ENCODE peak calls at places on chromosomes 2 and 18, in five cellular contexts. U is IMR-90, R is mesenchymal stem cell, E is neuronal stem cell, K is mesendoderm. L is an unnamed sample.

GRCh38 chr2:71893646-71894045 is 254.0 kb downstream of the CYP26B1 start:
- DNase-seq in U (no peak), R (no peak), E (no peak), K (no peak), L (no peak)

GRCh38 chr2:133421516-133422324 is 146.5 kb downstream of the NCKAP5 start:
- DNase-seq in U (peak; percentile 66), R (no peak), E (peak; percentile 14), K (peak; percentile 60), L (no peak)

GRCh38 chr2:41970898-41971660 is 76.7 kb upstream of the PKDCC start:
- DNase-seq in U (peak; percentile 12), R (no peak), E (no peak), K (no peak), L (no peak)

GRCh38 chr2:19987936-19988335 is 2.0 kb downstream of the WDR35 start:
- DNase-seq in U (no peak), R (no peak), E (no peak), K (no peak), L (no peak)

GRCh38 chr2:33395660-33396249 is 80.7 kb upstream of the RASGRP3 start:
- DNase-seq in U (peak; percentile 59), R (peak; percentile 62), E (no peak), K (peak; percentile 58), L (no peak)

GRCh38 chr2:216034065-216034464 is 20.7 kb upstream of the MREG start:
- DNase-seq in U (peak; percentile 77), R (peak; percentile 66), E (peak; percentile 65), K (peak; percentile 78), L (peak; percentile 79)

GRCh38 chr2:55636831-55637230 is 19.4 kb upstream of the PPP4R3B start:
- DNase-seq in U (no peak), R (no peak), E (no peak), K (no peak), L (no peak)

GRCh38 chr2:25265022-25265421 is 76.7 kb downstream of the DNMT3A start:
- DNase-seq in U (no peak), R (no peak), E (no peak), K (no peak), L (no peak)

GRCh38 chr18:62044490-62045000 is 142.3 kb downstream of the PIGN start:
- DNase-seq in U (no peak), R (no peak), E (no peak), K (no peak), L (no peak)

GRCh38 chr2:99395589-99396130 is 58.5 kb downstream of the EIF5B start:
- DNase-seq in U (peak; percentile 37), R (no peak), E (no peak), K (no peak), L (no peak)

GRCh38 chr2:158676696-158677095 is 118.4 kb upstream of the DAPL1 start:
- DNase-seq in U (no peak), R (no peak), E (no peak), K (no peak), L (no peak)

GRCh38 chr2:174788291-174788929 is 24.1 kb upstream of the CHRNA1 start:
- DNase-seq in U (peak; percentile 51), R (no peak), E (no peak), K (peak; percentile 85), L (peak; percentile 88)

GRCh38 chr2:60321816-60322215 is 231.6 kb downstream of the BCL11A start:
- DNase-seq in U (no peak), R (no peak), E (no peak), K (no peak), L (no peak)

GRCh38 chr2:30511122-30512083 is 64.4 kb downstream of the LCLAT1 start:
- DNase-seq in U (peak; percentile 60), R (peak; percentile 80), E (no peak), K (peak; percentile 29), L (no peak)

GRCh38 chr2:236264256-236264655 is at the start of gene ASB18:
- DNase-seq in U (no peak), R (no peak), E (no peak), K (no peak), L (no peak)

GRCh38 chr2:136238214-136238551 is 120.2 kb upstream of the CXCR4 start:
- DNase-seq in U (no peak), R (no peak), E (no peak), K (no peak), L (no peak)

GRCh38 chr18:65721634-65722033 is 29.2 kb upstream of the CDH7 start:
- DNase-seq in U (no peak), R (no peak), E (no peak), K (no peak), L (no peak)

GRCh38 chr2:209473930-209474419 is 50.1 kb downstream of the MAP2 start:
- DNase-seq in U (peak; percentile 88), R (peak; percentile 85), E (no peak), K (peak; percentile 54), L (no peak)

GRCh38 chr18:12703096-12703567 is 290 bp downstream of the PSMG2 start:
- DNase-seq in U (no peak), R (no peak), E (no peak), K (no peak), L (no peak)

GRCh38 chr2:232447638-232448472 is 8.1 kb upstream of the ALPI start:
- DNase-seq in U (no peak), R (no peak), E (no peak), K (no peak), L (peak; percentile 22)

GRCh38 chr2:127105656-127106456 is 1.1 kb downstream of the BIN1 start:
- DNase-seq in U (peak; percentile 61), R (peak; percentile 75), E (peak; percentile 51), K (peak; percentile 75), L (peak; percentile 69)

GRCh38 chr2:68466778-68467076 is 367 bp downstream of the FBXO48 start:
- DNase-seq in U (no peak), R (no peak), E (no peak), K (no peak), L (no peak)

GRCh38 chr2:86807462-86808275 is 17.0 kb upstream of the CD8A start:
- DNase-seq in U (no peak), R (peak; percentile 15), E (no peak), K (peak; percentile 81), L (peak; percentile 73)

GRCh38 chr2:120541972-120542670 is 193.5 kb upstream of the GLI2 start:
- DNase-seq in U (no peak), R (no peak), E (no peak), K (no peak), L (no peak)

GRCh38 chr2:45890819-45891218 is 239.3 kb downstream of the PRKCE start:
- DNase-seq in U (no peak), R (no peak), E (no peak), K (no peak), L (no peak)

DNA sequence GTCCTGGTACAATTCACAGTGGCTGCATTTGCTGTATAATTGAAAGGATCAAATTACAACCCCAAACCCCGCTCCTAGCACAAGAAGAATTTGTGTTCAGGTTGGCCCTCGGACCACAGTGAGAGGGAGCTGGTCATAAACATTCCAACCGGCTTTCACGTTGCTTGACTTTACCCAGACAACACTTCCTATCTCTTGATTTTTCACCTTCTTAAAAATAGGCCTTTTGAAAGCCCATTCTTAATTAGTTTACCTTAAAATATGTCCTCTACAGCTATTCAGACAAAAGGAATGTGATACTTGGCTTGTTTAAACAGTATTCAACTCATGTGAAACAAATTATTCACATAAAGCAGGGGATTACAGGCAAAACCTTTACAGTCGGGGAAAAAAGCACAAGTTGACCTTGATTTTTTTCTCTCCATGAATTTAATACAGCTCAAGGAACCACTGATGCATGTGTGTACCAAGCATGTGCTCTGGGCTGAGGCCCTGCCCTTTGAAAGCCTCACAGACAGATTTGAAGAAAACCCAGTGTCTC is 143.1 kb upstream of the SOX11 start:
- DNase-seq in U (peak; percentile 36), R (peak; percentile 14), E (no peak), K (peak; percentile 45), L (no peak)
- H2BK120ac ChIP-seq in U (no peak overlapping the region), R (no peak overlapping the region), E (no peak overlapping the region), K (no peak overlapping the region), L (no peak overlapping the region)

GRCh38 chr2:555164-555922 is 121.9 kb downstream of the TMEM18 start:
- DNase-seq in U (no peak), R (no peak), E (no peak), K (no peak), L (no peak)
- H4K8ac ChIP-seq in U (no peak overlapping the region), R (no peak overlapping the region), E (no peak overlapping the region), K (no peak overlapping the region), L (no peak overlapping the region)

DNA sequence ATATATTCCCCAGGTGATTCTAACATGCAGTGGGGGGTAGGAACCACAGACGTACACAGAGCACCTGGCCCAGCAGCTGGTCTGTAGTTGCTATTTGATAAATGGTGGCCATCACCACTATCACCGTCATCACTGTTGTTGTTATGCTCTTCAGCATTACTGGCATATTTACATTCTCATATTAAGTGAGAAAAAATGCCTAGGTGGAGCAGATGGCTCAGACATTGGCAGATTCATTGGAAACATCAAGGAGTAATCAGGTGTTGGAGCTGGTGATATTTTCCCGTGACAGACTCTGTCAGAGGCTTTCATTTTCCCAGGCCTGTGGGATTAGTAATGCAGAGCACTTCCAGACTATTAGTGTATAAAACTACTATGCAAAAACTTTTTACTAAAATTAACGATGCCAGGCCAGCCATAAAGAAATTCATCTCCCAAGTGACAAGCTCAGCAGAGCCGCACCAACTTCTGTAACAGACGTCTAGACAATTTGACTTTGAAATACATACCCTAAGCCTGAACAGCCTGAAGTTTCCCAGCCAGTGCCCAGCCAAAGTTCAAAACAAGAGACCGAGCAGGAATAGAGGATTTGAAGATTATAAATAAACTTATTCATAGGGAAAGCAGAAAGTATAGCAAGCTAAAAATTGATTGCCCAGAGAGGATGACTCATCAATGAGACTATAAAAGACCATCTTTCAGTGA is 247.5 kb upstream of the CHAC2 start:
- DNase-seq in U (peak; percentile 21), R (no peak), E (no peak), K (no peak), L (no peak)
- H2BK120ac ChIP-seq in U (no peak overlapping the region), R (no peak overlapping the region), E (no peak overlapping the region), K (no peak overlapping the region), L (no peak overlapping the region)

GRCh38 chr2:179262077-179262660 is 2.5 kb downstream of the SESTD1 start:
- DNase-seq in U (no peak), R (no peak), E (no peak), K (no peak), L (no peak)

GRCh38 chr2:179263015-179263414 is 1.6 kb downstream of the SESTD1 start:
- DNase-seq in U (peak; percentile 74), R (peak; percentile 70), E (no peak), K (no peak), L (no peak)

GRCh38 chr2:179265082-179265575 is 497 bp upstream of the SESTD1 start:
- DNase-seq in U (peak; percentile 66), R (peak; percentile 32), E (no peak), K (no peak), L (no peak)

GRCh38 chr2:179264238-179265081 is at the start of gene SESTD1:
- DNase-seq in U (peak; percentile 7), R (peak; percentile 56), E (peak; percentile 51), K (peak; percentile 59), L (peak; percentile 74)

DNA sequence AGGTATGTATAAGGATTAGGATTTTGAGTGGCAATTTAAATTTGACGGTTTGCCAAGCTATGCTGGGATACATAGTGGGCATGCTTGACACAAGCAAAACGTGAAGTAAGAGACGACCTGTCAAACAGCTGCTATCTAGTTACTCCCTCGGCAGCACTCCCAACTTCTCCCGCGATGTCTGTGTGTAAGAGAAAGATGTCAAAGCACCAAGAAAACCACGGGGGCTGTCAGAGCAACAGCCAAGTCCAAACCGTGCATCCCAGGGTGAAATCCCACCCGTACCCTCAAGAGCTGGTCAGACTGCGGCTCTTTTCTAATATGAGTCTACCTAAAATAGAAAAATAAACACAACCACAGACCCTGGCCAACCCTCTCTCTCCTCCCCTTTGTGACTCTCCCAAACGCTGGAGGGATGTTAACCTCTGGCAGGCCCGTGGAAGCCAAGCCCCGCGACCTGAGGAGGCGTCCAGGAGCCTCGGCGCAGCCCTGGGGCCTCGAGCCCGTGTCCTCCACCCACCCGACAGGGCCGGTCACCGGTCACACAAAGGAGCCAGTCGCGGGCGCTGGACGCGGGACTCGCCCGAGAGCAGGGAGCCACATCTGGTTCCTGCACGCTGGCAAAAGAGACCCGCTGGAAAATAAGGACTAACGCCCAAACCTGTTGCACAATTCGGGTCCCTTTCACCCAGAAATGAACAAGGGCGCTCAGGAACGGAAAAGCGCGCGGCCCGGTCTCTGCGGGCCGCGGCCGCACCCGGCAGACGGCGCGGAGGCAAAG is 983 bp downstream of the SESTD1 start:
- DNase-seq in U (peak; percentile 57), R (peak; percentile 69), E (peak; percentile 30), K (peak; percentile 64), L (no peak)
- H4K8ac ChIP-seq in U (peak overlapping the region; percentile 4), R (peak overlapping the region; percentile 76), E (no peak overlapping the region), K (peak overlapping the region; percentile 90), L (no peak overlapping the region)

L was measured in H9.